ENCODE peak calls at places on chromosome 1, in seven cellular contexts. One of them, this sample, is unnamed.

GRCh38 chr1:171142451-171143121 is 42.5 kb upstream of the FMO2 start:
- DNase-seq in dorsolateral prefrontal cortex: no peak
- DNase-seq in ELR: no peak
- DNase-seq in CD4-positive, alpha-beta T cell: no peak
- DNase-seq in stimulated activated CD8-positive, alpha-beta memory T cell treated with anti-CD3 and anti-CD28 coated beads, Interleukin-2, amount 100 ng/mL, for 1 hour: no peak
- DNase-seq in astrocyte: peak
- DNase-seq in activated naive CD4-positive, alpha-beta T cell treated with anti-CD3 and anti-CD28 coated beads, Interleukin-2, amount 10 ng/mL, durations not matched to agents 7 days and 5 days: no peak
- DNase-seq in this sample: no peak

GRCh38 chr1:36420836-36421317 is 23.2 kb upstream of the LSM10 start:
- DNase-seq in stimulated activated CD8-positive, alpha-beta memory T cell treated with anti-CD3 and anti-CD28 coated beads, Interleukin-2, amount 100 ng/mL, for 1 hour: peak
- DNase-seq in activated naive CD4-positive, alpha-beta T cell treated with anti-CD3 and anti-CD28 coated beads, Interleukin-2, amount 10 ng/mL, durations not matched to agents 7 days and 5 days: peak
- DNase-seq in CD4-positive, alpha-beta T cell: peak
- DNase-seq in astrocyte: peak
- DNase-seq in dorsolateral prefrontal cortex: peak
- DNase-seq in ELR: peak
- DNase-seq in this sample: peak

GRCh38 chr1:150582371-150582770 is 3.0 kb upstream of the MCL1 start:
- DNase-seq in dorsolateral prefrontal cortex: no peak
- DNase-seq in activated naive CD4-positive, alpha-beta T cell treated with anti-CD3 and anti-CD28 coated beads, Interleukin-2, amount 10 ng/mL, durations not matched to agents 7 days and 5 days: no peak
- DNase-seq in CD4-positive, alpha-beta T cell: no peak
- DNase-seq in ELR: no peak
- DNase-seq in stimulated activated CD8-positive, alpha-beta memory T cell treated with anti-CD3 and anti-CD28 coated beads, Interleukin-2, amount 100 ng/mL, for 1 hour: no peak
- DNase-seq in astrocyte: no peak
- DNase-seq in this sample: no peak

GRCh38 chr1:4801192-4801924 is 146.9 kb downstream of the AJAP1 start:
- DNase-seq in activated naive CD4-positive, alpha-beta T cell treated with anti-CD3 and anti-CD28 coated beads, Interleukin-2, amount 10 ng/mL, durations not matched to agents 7 days and 5 days: no peak
- DNase-seq in stimulated activated CD8-positive, alpha-beta memory T cell treated with anti-CD3 and anti-CD28 coated beads, Interleukin-2, amount 100 ng/mL, for 1 hour: no peak
- DNase-seq in dorsolateral prefrontal cortex: peak
- DNase-seq in CD4-positive, alpha-beta T cell: no peak
- DNase-seq in astrocyte: no peak
- DNase-seq in ELR: no peak
- DNase-seq in this sample: peak

GRCh38 chr1:38522998-38523939 is 336.3 kb downstream of the RRAGC start:
- DNase-seq in CD4-positive, alpha-beta T cell: no peak
- DNase-seq in ELR: no peak
- DNase-seq in dorsolateral prefrontal cortex: no peak
- DNase-seq in activated naive CD4-positive, alpha-beta T cell treated with anti-CD3 and anti-CD28 coated beads, Interleukin-2, amount 10 ng/mL, durations not matched to agents 7 days and 5 days: no peak
- DNase-seq in astrocyte: no peak
- DNase-seq in stimulated activated CD8-positive, alpha-beta memory T cell treated with anti-CD3 and anti-CD28 coated beads, Interleukin-2, amount 100 ng/mL, for 1 hour: no peak
- DNase-seq in this sample: no peak

GRCh38 chr1:61287734-61288133 is 205.4 kb downstream of the NFIA start:
- DNase-seq in CD4-positive, alpha-beta T cell: no peak
- DNase-seq in dorsolateral prefrontal cortex: no peak
- DNase-seq in astrocyte: peak
- DNase-seq in ELR: peak
- DNase-seq in activated naive CD4-positive, alpha-beta T cell treated with anti-CD3 and anti-CD28 coated beads, Interleukin-2, amount 10 ng/mL, durations not matched to agents 7 days and 5 days: no peak
- DNase-seq in stimulated activated CD8-positive, alpha-beta memory T cell treated with anti-CD3 and anti-CD28 coated beads, Interleukin-2, amount 100 ng/mL, for 1 hour: no peak
- DNase-seq in this sample: no peak

GRCh38 chr1:105017587-105017986 is 1267.9 kb downstream of the AMY1C start:
- DNase-seq in astrocyte: no peak
- DNase-seq in stimulated activated CD8-positive, alpha-beta memory T cell treated with anti-CD3 and anti-CD28 coated beads, Interleukin-2, amount 100 ng/mL, for 1 hour: no peak
- DNase-seq in activated naive CD4-positive, alpha-beta T cell treated with anti-CD3 and anti-CD28 coated beads, Interleukin-2, amount 10 ng/mL, durations not matched to agents 7 days and 5 days: no peak
- DNase-seq in ELR: no peak
- DNase-seq in CD4-positive, alpha-beta T cell: no peak
- DNase-seq in dorsolateral prefrontal cortex: no peak
- DNase-seq in this sample: no peak

GRCh38 chr1:31111290-31111951 is 45.9 kb upstream of the PUM1 start:
- DNase-seq in CD4-positive, alpha-beta T cell: no peak
- DNase-seq in astrocyte: peak
- DNase-seq in stimulated activated CD8-positive, alpha-beta memory T cell treated with anti-CD3 and anti-CD28 coated beads, Interleukin-2, amount 100 ng/mL, for 1 hour: no peak
- DNase-seq in dorsolateral prefrontal cortex: no peak
- DNase-seq in activated naive CD4-positive, alpha-beta T cell treated with anti-CD3 and anti-CD28 coated beads, Interleukin-2, amount 10 ng/mL, durations not matched to agents 7 days and 5 days: no peak
- DNase-seq in ELR: peak
- DNase-seq in this sample: no peak

GRCh38 chr1:19651141-19651737 is 7.1 kb downstream of the NBL1 start:
- DNase-seq in astrocyte: no peak
- DNase-seq in dorsolateral prefrontal cortex: peak
- DNase-seq in activated naive CD4-positive, alpha-beta T cell treated with anti-CD3 and anti-CD28 coated beads, Interleukin-2, amount 10 ng/mL, durations not matched to agents 7 days and 5 days: peak
- DNase-seq in stimulated activated CD8-positive, alpha-beta memory T cell treated with anti-CD3 and anti-CD28 coated beads, Interleukin-2, amount 100 ng/mL, for 1 hour: no peak
- DNase-seq in CD4-positive, alpha-beta T cell: peak
- DNase-seq in ELR: peak
- DNase-seq in this sample: peak

GRCh38 chr1:62333431-62333830 is 14.2 kb upstream of the KANK4 start:
- DNase-seq in stimulated activated CD8-positive, alpha-beta memory T cell treated with anti-CD3 and anti-CD28 coated beads, Interleukin-2, amount 100 ng/mL, for 1 hour: no peak
- DNase-seq in dorsolateral prefrontal cortex: no peak
- DNase-seq in activated naive CD4-positive, alpha-beta T cell treated with anti-CD3 and anti-CD28 coated beads, Interleukin-2, amount 10 ng/mL, durations not matched to agents 7 days and 5 days: no peak
- DNase-seq in CD4-positive, alpha-beta T cell: no peak
- DNase-seq in astrocyte: peak
- DNase-seq in ELR: peak
- DNase-seq in this sample: no peak